ENCODE peak calls at places on chromosomes 11 and 22, in four cellular contexts. J is HepG2, I is GM12878, Y is HEK293T. E is an unnamed sample.

GRCh38 chr11:111937859-111938258 is 716 bp downstream of the DIXDC1 start:
- DNase-seq in Y (no peak), J (no peak), I (no peak), E (no peak)

GRCh38 chr22:45731798-45732495 is 60.3 kb downstream of the ATXN10 start:
- DNase-seq in J (peak; percentile 8), I (no peak), Y (no peak), E (no peak)

GRCh38 chr11:15665368-15665871 is 550.7 kb downstream of the INSC start:
- DNase-seq in J (peak; percentile 19), I (no peak), Y (no peak), E (no peak)

GRCh38 chr11:2912498-2912897 is 16.7 kb downstream of the PHLDA2 start:
- DNase-seq in J (peak; percentile 69), Y (no peak), I (no peak), E (peak; percentile 92)

GRCh38 chr22:20632518-20632917 is 125.1 kb downstream of the MED15 start:
- DNase-seq in I (no peak), J (no peak), Y (no peak), E (no peak)

GRCh38 chr11:7532395-7532794 is 18.6 kb downstream of the PPFIBP2 start:
- DNase-seq in I (no peak), J (no peak), Y (no peak), E (no peak)

GRCh38 chr11:117189191-117189940 is 9.8 kb upstream of the TAGLN start:
- DNase-seq in J (no peak), I (peak; percentile 68), Y (no peak), E (no peak)

GRCh38 chr11:584287-584686 is 8.0 kb downstream of the PHRF1 start:
- DNase-seq in J (no peak), Y (no peak), I (no peak), E (no peak)

GRCh38 chr11:68302256-68303054 is 9.9 kb upstream of the LRP5 start:
- DNase-seq in J (peak; percentile 71), Y (no peak), I (no peak), E (no peak)

GRCh38 chr11:28447226-28447625 is 339.0 kb downstream of the METTL15 start:
- DNase-seq in J (peak; percentile 23), I (no peak), Y (no peak), E (no peak)

GRCh38 chr22:49487950-49488349 is 339.7 kb downstream of the BRD1 start:
- DNase-seq in Y (no peak), J (no peak), I (no peak), E (no peak)

GRCh38 chr11:120127236-120127635 is 10.7 kb downstream of the TRIM29 start:
- DNase-seq in I (no peak), Y (no peak), J (no peak), E (no peak)

GRCh38 chr11:36081274-36081945 is 137.5 kb downstream of the LDLRAD3 start:
- DNase-seq in J (no peak), I (no peak), Y (no peak), E (no peak)

GRCh38 chr11:11037162-11037732 is 179.4 kb upstream of the ZBED5 start:
- DNase-seq in J (no peak), Y (no peak), I (no peak), E (no peak)

GRCh38 chr11:126544311-126545056 is 189.0 kb downstream of the ST3GAL4 start:
- DNase-seq in J (no peak), I (no peak), Y (no peak), E (no peak)

GRCh38 chr11:124793466-124794278 is 6.5 kb downstream of the MSANTD2 start:
- DNase-seq in J (peak; percentile 51), Y (peak; percentile 54), I (no peak), E (peak; percentile 31)

GRCh38 chr11:92765965-92766371 is 203.5 kb upstream of the MTNR1B start:
- DNase-seq in I (no peak), J (no peak), Y (no peak), E (no peak)

GRCh38 chr11:73195191-73196007 is 22.7 kb upstream of the P2RY2 start:
- DNase-seq in Y (no peak), J (peak; percentile 48), I (no peak), E (no peak)

GRCh38 chr22:42939941-42940653 is 74.9 kb downstream of the PACSIN2 start:
- DNase-seq in J (peak; percentile 88), Y (no peak), I (no peak), E (no peak)

GRCh38 chr11:69166186-69167115 is 10.7 kb downstream of the SMIM38 start:
- DNase-seq in I (peak; percentile 75), Y (peak; percentile 61), J (peak; percentile 50), E (peak; percentile 51)

GRCh38 chr11:3849297-3849874 is 6.1 kb upstream of the STIM1 start:
- DNase-seq in Y (peak; percentile 59), J (peak; percentile 41), I (no peak), E (peak; percentile 57)

GRCh38 chr11:44312876-44313275 is 2.9 kb upstream of the ALX4 start:
- DNase-seq in Y (no peak), J (no peak), I (no peak), E (no peak)

GRCh38 chr11:47967577-47968230 is 12.7 kb upstream of the PTPRJ start:
- DNase-seq in J (no peak), I (no peak), Y (no peak), E (no peak)

GRCh38 chr11:68651985-68652682 is 32.2 kb upstream of the GAL start:
- DNase-seq in J (no peak), I (no peak), Y (no peak), E (no peak)

GRCh38 chr11:133082851-133083488 is 449.3 kb downstream of the OPCML start:
- DNase-seq in J (peak; percentile 12), Y (peak; percentile 88), I (no peak), E (peak; percentile 68)

GRCh38 chr22:29230916-29231875 is 25.5 kb downstream of the EMID1 start:
- DNase-seq in Y (no peak), J (no peak), I (no peak), E (no peak)

GRCh38 chr11:30426781-30427180 is 103.9 kb downstream of the ARL14EP start:
- DNase-seq in J (no peak), I (no peak), Y (no peak), E (no peak)

GRCh38 chr11:62546937-62547625 is 475 bp upstream of the AHNAK start:
- DNase-seq in J (no peak), I (no peak), Y (no peak), E (no peak)

GRCh38 chr11:62544521-62545436 is 1.8 kb downstream of the AHNAK start:
- DNase-seq in J (no peak), I (no peak), Y (peak; percentile 33), E (peak; percentile 39)

GRCh38 chr11:62545437-62546243 is 966 bp downstream of the AHNAK start:
- DNase-seq in Y (peak; percentile 74), J (peak; percentile 86), I (no peak), E (peak; percentile 92)

GRCh38 chr11:62547691-62548281 is 1.2 kb upstream of the AHNAK start:
- DNase-seq in I (no peak), J (peak; percentile 81), Y (no peak), E (no peak)

GRCh38 chr11:62546244-62546936 is at the start of gene AHNAK:
- DNase-seq in I (no peak), J (no peak), Y (peak; percentile 65), E (peak; percentile 87)
- TF ChIP-seq TARDBP in I (no peak), J (peak; percentile 29), Y (no peak), E (peak; percentile 35)

DNA sequence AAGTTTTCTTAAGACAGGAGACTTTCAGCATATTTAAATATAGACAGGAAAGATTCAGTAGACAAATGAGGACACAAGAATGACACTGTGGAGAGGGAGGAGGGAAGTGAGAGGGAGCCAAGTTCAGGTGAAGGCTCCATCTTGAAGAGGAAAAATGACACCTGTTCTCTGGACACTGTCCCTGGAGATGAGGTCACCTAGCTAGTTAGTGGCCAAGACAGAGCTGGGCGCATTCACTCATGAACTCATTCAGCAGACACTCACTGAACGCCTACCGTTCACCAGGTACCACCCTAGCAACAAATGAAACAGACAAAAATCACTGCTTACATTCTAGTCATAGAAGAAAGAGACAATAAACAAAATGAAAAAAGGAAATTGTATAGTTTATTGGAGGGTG is 103.3 kb upstream of the PARVA start:
- DNase-seq in I (no peak), Y (no peak), J (no peak), E (no peak)
- TF ChIP-seq TARDBP in I (no peak), Y (no peak), J (no peak), E (no peak)

DNA sequence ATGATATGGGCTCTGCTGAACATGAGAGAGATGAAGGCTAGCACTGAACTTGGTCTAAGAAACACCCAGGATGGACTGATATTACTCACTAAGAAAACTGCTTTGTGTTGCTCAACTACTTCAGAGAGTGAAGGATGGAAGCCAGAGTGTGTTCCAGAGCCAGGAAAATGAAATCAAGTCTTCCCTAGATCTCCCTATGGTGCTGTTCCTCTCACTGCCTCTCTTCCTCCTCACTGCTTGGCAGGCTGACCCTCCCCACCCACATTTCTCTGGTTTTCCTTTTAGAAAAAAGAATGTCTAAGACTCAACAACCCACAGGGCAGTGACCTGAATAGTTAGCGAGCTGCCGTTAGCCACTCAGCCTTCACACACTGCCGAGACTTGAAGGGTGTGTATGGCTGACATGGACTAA is 65.6 kb downstream of the CCDC81 start:
- DNase-seq in Y (no peak), I (no peak), J (no peak), E (no peak)
- TF ChIP-seq TARDBP in Y (no peak), I (no peak), J (no peak), E (no peak)

DNA sequence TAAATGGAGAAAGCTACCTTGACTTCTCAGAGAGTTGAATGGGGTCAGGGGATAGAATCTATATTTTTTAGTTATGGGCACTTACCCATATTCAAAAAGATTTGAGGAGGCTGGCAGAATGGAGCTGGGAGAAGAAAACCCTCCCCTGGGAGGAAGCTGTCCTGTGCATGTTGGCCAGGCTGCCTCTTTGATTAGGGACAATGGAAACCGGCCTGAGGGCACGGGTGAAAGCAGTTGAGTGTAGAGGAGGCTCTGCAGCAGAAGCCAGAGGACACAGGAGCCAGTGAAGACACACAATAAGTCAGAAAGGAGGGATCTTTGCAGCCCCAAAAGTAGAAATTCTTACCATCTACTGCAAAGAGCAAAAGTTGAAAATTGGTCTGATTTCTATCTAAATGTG is 66.6 kb upstream of the B3GAT1 start:
- DNase-seq in I (no peak), Y (no peak), J (no peak), E (no peak)
- TF ChIP-seq TARDBP in I (no peak), Y (no peak), J (no peak), E (no peak)

DNA sequence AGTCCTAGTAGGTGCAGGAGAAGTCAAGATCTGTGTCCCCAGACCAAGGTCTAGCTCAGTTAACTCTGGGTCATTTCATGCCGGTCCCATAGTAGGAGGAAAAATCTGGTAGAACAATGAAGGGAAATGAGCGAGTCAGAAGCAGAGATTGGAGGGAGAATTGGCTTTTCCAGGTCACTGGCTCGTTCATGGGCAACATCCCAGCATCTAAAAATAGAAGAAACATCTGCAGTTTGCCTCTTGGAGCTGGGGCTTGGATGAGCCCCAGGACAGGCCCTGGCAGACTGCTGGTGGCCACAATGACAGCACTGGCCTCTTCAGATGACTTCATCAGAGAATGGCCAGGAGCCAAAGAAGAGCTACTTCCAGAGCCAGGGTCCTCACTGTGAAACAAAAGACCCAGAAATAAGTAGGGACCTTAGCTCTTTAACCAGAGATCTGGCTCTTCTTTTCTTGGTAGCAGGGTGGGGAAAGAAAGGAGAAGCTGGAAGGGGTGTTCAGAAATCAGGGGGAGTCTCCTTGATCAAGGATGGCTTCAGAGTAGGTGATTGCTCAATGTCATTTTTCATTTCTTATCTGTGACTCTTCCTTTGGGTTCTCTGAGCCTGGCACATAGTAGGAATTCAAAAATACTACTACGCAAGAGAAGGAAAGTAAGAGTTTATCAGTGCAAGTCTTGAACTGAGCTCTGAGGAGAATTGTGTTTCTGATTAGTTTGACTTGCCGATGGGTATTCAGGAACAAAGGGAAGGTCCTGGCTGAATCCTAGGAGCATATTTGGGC is 102.6 kb downstream of the TMPRSS5 start:
- DNase-seq in J (no peak), I (no peak), Y (no peak), E (no peak)
- TF ChIP-seq TARDBP in J (no peak), I (no peak), Y (no peak), E (no peak)